ENCODE peak calls at places on chromosomes 13 and 19, in seven cellular contexts. T is AG04449; S is mammary epithelial cell; B is tibial artery; A is CD4-positive, alpha-beta memory T cell; M is H1; G is DND-41. U is an unnamed sample.

GRCh38 chr13:41905600-41906254 is 55.2 kb downstream of the VWA8 start:
- DNase-seq in B (no peak), A (no peak), S (peak), M (no peak), T (no peak), G (no peak), U (no peak)

GRCh38 chr19:4909172-4909896 is at the start of gene UHRF1:
- DNase-seq in B (no peak), G (peak), A (no peak), S (peak), M (peak), T (no peak), U (no peak)

GRCh38 chr19:4089400-4089908 is 22.8 kb upstream of the ZBTB7A start:
- DNase-seq in G (peak), S (no peak), T (no peak), M (no peak), B (no peak), A (peak), U (no peak)

GRCh38 chr19:7505682-7506384 is 10.1 kb upstream of the ZNF358 start:
- DNase-seq in A (no peak), G (no peak), S (no peak), B (no peak), T (no peak), M (peak), U (no peak)

GRCh38 chr19:13646758-13647157 is 117.6 kb upstream of the MRI1 start:
- DNase-seq in T (no peak), B (no peak), S (no peak), M (no peak), A (no peak), G (no peak), U (no peak)

GRCh38 chr19:2426661-2427322 is 594 bp downstream of the TIMM13 start:
- DNase-seq in A (no peak), T (no peak), M (peak), G (peak), S (peak), B (no peak), U (no peak)

GRCh38 chr19:56133858-56134654 is 7.0 kb upstream of the ZNF444 start:
- DNase-seq in A (no peak), B (no peak), T (no peak), G (no peak), S (peak), M (no peak), U (no peak)

GRCh38 chr13:22060187-22060586 is 389.3 kb downstream of the FGF9 start:
- DNase-seq in S (no peak), G (no peak), T (no peak), A (no peak), M (no peak), B (no peak), U (no peak)

GRCh38 chr19:7348587-7349230 is at the start of gene ARHGEF18:
- DNase-seq in S (no peak), T (no peak), G (peak), B (peak), M (no peak), A (peak), U (no peak)

GRCh38 chr19:13850910-13851753 is 25.8 kb upstream of the NANOS3 start:
- DNase-seq in G (no peak), S (peak), A (peak), B (peak), T (no peak), M (no peak), U (no peak)

GRCh38 chr13:100588350-100589177 is at the start of gene GGACT:
- DNase-seq in T (no peak), G (peak), M (peak), B (peak), S (peak), A (peak), U (no peak)

GRCh38 chr19:19217110-19217509 is 5.4 kb downstream of the NCAN start:
- DNase-seq in G (no peak), T (no peak), B (no peak), S (peak), A (no peak), M (no peak), U (no peak)

GRCh38 chr19:54178581-54179261 is 5.8 kb upstream of the TMC4 start:
- DNase-seq in M (peak), S (no peak), B (no peak), G (peak), A (no peak), T (no peak), U (no peak)

GRCh38 chr19:7926021-7926726 is at the start of gene CTXN1:
- DNase-seq in T (no peak), A (peak), G (peak), B (peak), S (no peak), M (peak), U (no peak)

GRCh38 chr13:109198585-109198984 is 569.2 kb downstream of the MYO16 start:
- DNase-seq in G (no peak), B (no peak), S (peak), M (no peak), T (no peak), A (no peak), U (no peak)
- H3K4me3 ChIP-seq in G (no peak), B (no peak), S (no peak), M (no peak), T (no peak), A (no peak), U (no peak)

DNA sequence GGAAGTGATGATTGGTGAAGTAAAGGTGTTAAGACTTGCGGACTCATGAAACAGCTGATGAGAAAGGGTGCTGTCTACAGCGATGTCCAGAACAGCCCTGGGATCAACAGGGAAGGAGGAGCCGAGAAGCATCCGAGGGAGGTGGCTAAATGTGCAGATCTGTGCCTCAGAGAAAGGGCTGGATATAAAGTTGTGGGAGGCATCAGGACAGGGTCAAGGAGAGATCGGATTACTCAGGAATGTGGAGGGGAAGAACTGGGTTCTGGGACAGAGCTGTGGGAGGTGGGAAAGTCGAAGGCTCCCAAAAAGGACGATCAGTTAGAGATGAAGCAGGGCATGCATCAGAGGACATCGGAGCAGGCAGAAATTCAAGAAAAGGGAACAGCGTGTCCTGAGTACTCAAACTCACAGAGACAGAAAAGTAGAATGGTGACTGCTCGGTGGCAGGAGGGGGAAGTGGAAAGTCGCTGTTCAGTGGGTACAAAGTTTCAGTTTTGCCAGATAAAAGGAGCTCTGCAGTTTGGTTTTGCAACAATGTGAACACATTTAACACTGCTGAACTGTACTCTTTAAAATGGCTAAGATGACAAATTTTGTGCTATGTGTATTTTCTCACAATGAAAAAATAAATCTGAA is 1.9 kb downstream of the SIGLEC14 start:
- DNase-seq in A (no peak), G (no peak), M (no peak), T (no peak), S (no peak), B (no peak), U (no peak)
- H3K4me3 ChIP-seq in A (no peak), G (no peak), M (no peak), T (no peak), S (no peak), B (peak), U (no peak)

GRCh38 chr13:72507394-72508199 is 219.8 kb downstream of the MZT1 start:
- DNase-seq in T (no peak), G (no peak), M (no peak), B (no peak), S (no peak), A (no peak), U (no peak)
- H3K4me3 ChIP-seq in T (no peak), G (no peak), M (no peak), B (peak), S (no peak), A (no peak), U (no peak)

GRCh38 chr13:112226320-112227002 is 149.7 kb upstream of the SPACA7 start:
- DNase-seq in A (no peak), G (no peak), S (no peak), T (no peak), M (no peak), B (peak), U (no peak)

GRCh38 chr13:112229445-112229844 is 146.7 kb upstream of the SPACA7 start:
- DNase-seq in G (no peak), A (no peak), M (no peak), T (no peak), B (peak), S (no peak), U (no peak)

GRCh38 chr13:112229992-112230872 is 145.9 kb upstream of the SPACA7 start:
- DNase-seq in G (no peak), M (no peak), T (no peak), A (no peak), S (no peak), B (peak), U (no peak)

GRCh38 chr13:112225429-112226090 is 150.6 kb upstream of the SPACA7 start:
- DNase-seq in M (no peak), T (no peak), S (no peak), B (peak), A (no peak), G (no peak), U (no peak)

GRCh38 chr13:112227031-112227430 is 149.1 kb upstream of the SPACA7 start:
- DNase-seq in M (no peak), B (no peak), S (no peak), G (no peak), A (no peak), T (no peak), U (no peak)
- H3K4me3 ChIP-seq in M (no peak), B (no peak), S (no peak), G (no peak), A (no peak), T (no peak), U (no peak)

GRCh38 chr19:15511671-15512424 is 3.5 kb downstream of the CYP4F22 start:
- DNase-seq in A (no peak), B (no peak), T (no peak), S (no peak), G (no peak), M (no peak), U (no peak)

GRCh38 chr19:15502264-15502663 is 6.1 kb upstream of the CYP4F22 start:
- DNase-seq in B (no peak), M (no peak), G (no peak), S (no peak), T (no peak), A (no peak), U (no peak)

GRCh38 chr19:15507068-15508034 is 974 bp upstream of the CYP4F22 start:
- DNase-seq in S (no peak), T (no peak), M (no peak), G (no peak), B (no peak), A (no peak), U (no peak)

GRCh38 chr19:15506074-15506565 is 2.2 kb upstream of the CYP4F22 start:
- DNase-seq in B (no peak), A (no peak), G (no peak), T (no peak), S (no peak), M (no peak), U (no peak)

GRCh38 chr19:15508035-15508710 is at the start of gene CYP4F22:
- DNase-seq in S (no peak), G (no peak), B (no peak), A (peak), T (no peak), M (no peak), U (no peak)
- H3K4me3 ChIP-seq in S (no peak), G (no peak), B (no peak), A (peak), T (no peak), M (no peak), U (no peak)

GRCh38 chr19:49455729-49456128 is 2.7 kb downstream of the ALDH16A1 start:
- DNase-seq in G (no peak), T (no peak), B (no peak), A (no peak), S (no peak), M (no peak), U (no peak)

GRCh38 chr19:49458567-49458903 is 5.5 kb downstream of the ALDH16A1 start:
- DNase-seq in M (no peak), G (no peak), S (no peak), T (no peak), A (no peak), B (no peak), U (no peak)

GRCh38 chr19:49453757-49454248 is 778 bp downstream of the ALDH16A1 start:
- DNase-seq in A (no peak), G (no peak), T (no peak), S (no peak), B (no peak), M (no peak), U (no peak)

GRCh38 chr19:49459388-49459787 is 6.4 kb downstream of the ALDH16A1 start:
- DNase-seq in M (no peak), A (no peak), G (no peak), T (no peak), B (no peak), S (no peak), U (no peak)

GRCh38 chr19:49456351-49456750 is 3.3 kb downstream of the ALDH16A1 start:
- DNase-seq in B (no peak), T (no peak), M (no peak), S (no peak), G (no peak), A (no peak), U (no peak)
- H3K4me3 ChIP-seq in B (no peak), T (no peak), M (no peak), S (no peak), G (no peak), A (no peak), U (no peak)

GRCh38 chr13:20174656-20175405 is 14.0 kb upstream of the GJA3 start:
- DNase-seq in A (peak), B (peak), G (no peak), S (peak), M (no peak), T (peak), U (peak)

GRCh38 chr13:20173121-20173746 is 12.4 kb upstream of the GJA3 start:
- DNase-seq in A (no peak), T (no peak), M (no peak), S (no peak), G (no peak), B (no peak), U (no peak)

GRCh38 chr13:20177049-20177831 is 15.5 kb downstream of the GJB2 start:
- DNase-seq in T (no peak), B (no peak), A (no peak), M (no peak), S (no peak), G (no peak), U (no peak)

GRCh38 chr13:20175907-20176652 is 15.2 kb upstream of the GJA3 start:
- DNase-seq in M (no peak), S (no peak), G (no peak), T (no peak), B (no peak), A (no peak), U (no peak)

GRCh38 chr13:20175406-20175794 is 14.5 kb upstream of the GJA3 start:
- DNase-seq in B (no peak), G (no peak), M (no peak), A (no peak), T (no peak), S (no peak), U (no peak)
- H3K4me3 ChIP-seq in B (no peak), G (no peak), M (no peak), A (no peak), T (no peak), S (no peak), U (no peak)

GRCh38 chr19:52070496-52070895 is 21.9 kb upstream of the ZNF432 start:
- DNase-seq in S (peak), B (no peak), G (peak), T (no peak), A (no peak), M (no peak), U (no peak)
- H3K4me3 ChIP-seq in S (no peak), B (no peak), G (no peak), T (no peak), A (no peak), M (no peak), U (no peak)